ENCODE peak calls at places on chromosomes 16 and 17, in ten cellular contexts. S is heart left ventricle; E is CD4-positive, alpha-beta T cell; Z is fibroblast of lung; I is type B pancreatic cell; H is Peyer's patch; Y is fibroblast of mammary gland; G is GM13977; J is mucosa of descending colon; C is A549. W is an unnamed sample.

GRCh38 chr17:3976675-3977171 is 12.5 kb upstream of the ATP2A3 start:
- DNase-seq in J (peak), E (no peak), Y (no peak), C (no peak), Z (no peak), I (no peak), G (no peak), S (peak), H (peak), W (no peak)

GRCh38 chr17:50352072-50352692 is 6.3 kb downstream of the XYLT2 start:
- DNase-seq in G (peak), C (no peak), I (no peak), Z (no peak), E (no peak), H (no peak), Y (no peak), J (peak), S (peak), W (no peak)

GRCh38 chr17:44930667-44931066 is 15.4 kb upstream of the GFAP start:
- DNase-seq in S (no peak), Z (no peak), E (no peak), H (peak), G (no peak), I (no peak), C (no peak), Y (no peak), J (peak), W (no peak)

GRCh38 chr16:87563714-87564523 is 38.4 kb upstream of the JPH3 start:
- DNase-seq in Z (no peak), H (no peak), J (no peak), Y (no peak), S (no peak), C (no peak), G (no peak), E (no peak), I (no peak), W (no peak)

GRCh38 chr16:10678655-10679054 is 16.1 kb downstream of the TEKT5 start:
- DNase-seq in S (no peak), I (no peak), Y (no peak), G (no peak), E (no peak), C (no peak), J (no peak), Z (no peak), H (no peak), W (no peak)

GRCh38 chr17:80245566-80246265 is 14.9 kb upstream of the RNF213 start:
- DNase-seq in G (no peak), Z (no peak), Y (no peak), C (no peak), J (no peak), I (no peak), S (no peak), E (no peak), H (peak), W (no peak)

GRCh38 chr17:15442316-15443185 is 24.9 kb downstream of the CDRT4 start:
- DNase-seq in C (no peak), E (no peak), H (no peak), S (no peak), J (no peak), I (no peak), G (no peak), Y (no peak), Z (no peak), W (no peak)

GRCh38 chr17:78252111-78252634 is 20.7 kb downstream of the TMEM235 start:
- DNase-seq in Y (no peak), J (peak), E (peak), G (peak), Z (no peak), S (no peak), H (no peak), C (no peak), I (no peak), W (no peak)

GRCh38 chr16:68452176-68452575 is 3.9 kb upstream of the SMPD3 start:
- DNase-seq in E (no peak), I (no peak), S (no peak), Z (no peak), J (no peak), G (no peak), Y (no peak), H (no peak), C (no peak), W (no peak)

GRCh38 chr16:13146829-13147228 is 245.4 kb downstream of the SHISA9 start:
- DNase-seq in I (no peak), G (no peak), C (no peak), E (no peak), J (no peak), Y (no peak), H (no peak), S (no peak), Z (no peak), W (no peak)
- TF ChIP-seq CTCF in I (no peak), G (no peak), C (no peak), E (no peak), J (no peak), Y (no peak), H (no peak), S (no peak), Z (no peak), W (no peak)

GRCh38 chr16:58338205-58338604 is 43.4 kb upstream of the PRSS54 start:
- DNase-seq in J (no peak), Z (no peak), E (no peak), C (no peak), G (no peak), H (no peak), Y (no peak), I (no peak), S (no peak), W (no peak)

GRCh38 chr16:58337090-58337444 is 42.2 kb upstream of the PRSS54 start:
- DNase-seq in S (no peak), C (no peak), Z (no peak), Y (no peak), G (no peak), I (no peak), J (no peak), E (no peak), H (no peak), W (no peak)

GRCh38 chr16:58336332-58337089 is 41.7 kb upstream of the PRSS54 start:
- DNase-seq in I (peak), G (peak), H (peak), S (peak), Y (peak), E (peak), C (peak), Z (peak), J (peak), W (peak)

GRCh38 chr16:58333937-58334336 is 39.1 kb upstream of the PRSS54 start:
- DNase-seq in J (no peak), Y (no peak), C (no peak), H (no peak), S (no peak), E (no peak), Z (no peak), I (no peak), G (no peak), W (no peak)

GRCh38 chr16:58339452-58339938 is 44.7 kb upstream of the PRSS54 start:
- DNase-seq in S (peak), G (no peak), J (no peak), Z (no peak), E (no peak), I (no peak), C (peak), H (no peak), Y (peak), W (no peak)
- TF ChIP-seq CTCF in S (peak), G (no peak), J (no peak), Z (peak), E (no peak), I (peak), C (peak), H (no peak), Y (peak), W (no peak)

DNA sequence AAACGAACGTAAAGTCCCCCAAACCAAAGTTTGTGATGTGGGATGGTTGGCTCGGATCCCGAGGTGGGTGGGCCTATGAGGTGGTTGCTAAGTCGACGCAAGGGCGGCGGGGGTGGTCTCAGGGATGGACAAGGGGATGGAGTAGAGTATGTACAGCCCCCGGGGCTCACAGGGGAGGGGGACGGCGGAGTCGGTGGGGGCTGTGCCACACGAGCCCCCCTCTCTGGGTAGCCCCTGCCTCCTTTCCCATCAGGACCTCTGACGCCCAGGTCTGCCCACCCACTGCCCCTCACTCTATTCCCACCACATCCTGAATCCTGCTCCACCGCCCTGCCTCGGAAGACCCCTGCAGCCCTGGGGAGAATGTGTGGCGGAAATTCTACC is 15.2 kb downstream of the IL34 start:
- DNase-seq in Y (no peak), H (no peak), G (no peak), J (no peak), Z (no peak), E (no peak), I (no peak), C (no peak), S (no peak), W (no peak)
- TF ChIP-seq CTCF in Y (no peak), H (no peak), G (no peak), J (no peak), Z (no peak), E (no peak), I (no peak), C (no peak), S (no peak), W (no peak)

GRCh38 chr16:30656974-30657865 is 1.0 kb upstream of the FBRS start:
- DNase-seq in Y (no peak), H (no peak), G (peak), S (no peak), E (no peak), C (peak), Z (no peak), J (no peak), I (no peak), W (no peak)

GRCh38 chr16:30657866-30658730 is at the start of gene FBRS:
- DNase-seq in G (peak), S (peak), I (peak), E (peak), C (peak), Y (peak), J (peak), Z (peak), H (peak), W (peak)

GRCh38 chr16:30660424-30661251 is 2.4 kb downstream of the FBRS start:
- DNase-seq in H (peak), G (peak), I (no peak), Z (no peak), E (peak), C (no peak), Y (peak), S (no peak), J (peak), W (no peak)

GRCh38 chr16:30659507-30660423 is 1.5 kb downstream of the FBRS start:
- DNase-seq in C (no peak), H (no peak), Y (no peak), I (no peak), S (peak), G (peak), Z (peak), J (peak), E (peak), W (peak)

GRCh38 chr16:30658731-30659506 is 688 bp downstream of the FBRS start:
- DNase-seq in G (peak), Y (peak), E (no peak), J (peak), I (peak), Z (peak), C (peak), S (peak), H (peak), W (peak)
- TF ChIP-seq CTCF in G (peak), Y (no peak), E (no peak), J (no peak), I (peak), Z (no peak), C (peak), S (peak), H (no peak), W (no peak)

W was measured in glutamatergic neuron.